ENCODE peak calls at places on chromosomes 6 and 20, in nine cellular contexts. N, F, K, Y, X, C, G, Q and V are unnamed samples.
A peak's percentile ranks its signal among the peaks of the same experiment; 100 is the strongest.

GRCh38 chr20:32635764-32636163 is 38.0 kb downstream of the C20orf203 start:
- DNase-seq in G (no peak), N (no peak), Q (no peak), Y (no peak), F (peak; percentile 23), C (no peak), X (no peak), K (no peak), V (peak; percentile 76)

GRCh38 chr6:148746363-148747144 is at the start of gene UST:
- DNase-seq in C (peak; percentile 87), G (peak; percentile 96), N (peak; percentile 97), K (peak; percentile 71), Q (peak; percentile 94), F (peak; percentile 89), X (peak; percentile 78), Y (peak; percentile 76), V (peak; percentile 81)

GRCh38 chr6:161041274-161041673 is 49.7 kb downstream of the MAP3K4 start:
- DNase-seq in C (no peak), K (no peak), F (no peak), X (no peak), G (no peak), Q (no peak), Y (no peak), N (no peak), V (no peak)

GRCh38 chr6:37182736-37183590 is 13.0 kb downstream of the PIM1 start:
- DNase-seq in C (peak; percentile 31), N (no peak), F (no peak), X (no peak), Q (no peak), K (no peak), G (no peak), Y (no peak), V (no peak)

GRCh38 chr6:122066200-122066599 is 333.3 kb upstream of the HSF2 start:
- DNase-seq in Q (no peak), K (no peak), F (no peak), C (no peak), X (no peak), Y (no peak), G (no peak), N (no peak), V (no peak)

GRCh38 chr6:40960784-40961430 is 78.1 kb downstream of the UNC5CL start:
- DNase-seq in Q (no peak), N (no peak), G (no peak), Y (no peak), F (no peak), X (no peak), C (no peak), K (no peak), V (no peak)

GRCh38 chr6:159456349-159456748 is 236.7 kb downstream of the SOD2 start:
- DNase-seq in C (no peak), F (no peak), G (no peak), Q (no peak), Y (no peak), N (no peak), X (no peak), K (no peak), V (no peak)

GRCh38 chr6:75755704-75756103 is 6.7 kb downstream of the MYO6 start:
- DNase-seq in Q (no peak), X (no peak), G (no peak), N (no peak), K (no peak), F (no peak), Y (no peak), C (no peak), V (no peak)

GRCh38 chr6:139156571-139156970 is 21.7 kb downstream of the HECA start:
- DNase-seq in Q (no peak), Y (no peak), K (no peak), N (no peak), X (no peak), F (no peak), C (no peak), G (no peak), V (no peak)

GRCh38 chr6:139037490-139037889 is 8.9 kb downstream of the ABRACL start:
- DNase-seq in C (no peak), X (no peak), F (peak; percentile 87), Y (no peak), N (peak; percentile 49), G (no peak), Q (no peak), K (no peak), V (no peak)

GRCh38 chr6:158358450-158359077 is 46.3 kb downstream of the TULP4 start:
- DNase-seq in Q (no peak), C (no peak), Y (no peak), K (peak; percentile 48), G (no peak), N (no peak), X (no peak), F (no peak), V (no peak)

DNA sequence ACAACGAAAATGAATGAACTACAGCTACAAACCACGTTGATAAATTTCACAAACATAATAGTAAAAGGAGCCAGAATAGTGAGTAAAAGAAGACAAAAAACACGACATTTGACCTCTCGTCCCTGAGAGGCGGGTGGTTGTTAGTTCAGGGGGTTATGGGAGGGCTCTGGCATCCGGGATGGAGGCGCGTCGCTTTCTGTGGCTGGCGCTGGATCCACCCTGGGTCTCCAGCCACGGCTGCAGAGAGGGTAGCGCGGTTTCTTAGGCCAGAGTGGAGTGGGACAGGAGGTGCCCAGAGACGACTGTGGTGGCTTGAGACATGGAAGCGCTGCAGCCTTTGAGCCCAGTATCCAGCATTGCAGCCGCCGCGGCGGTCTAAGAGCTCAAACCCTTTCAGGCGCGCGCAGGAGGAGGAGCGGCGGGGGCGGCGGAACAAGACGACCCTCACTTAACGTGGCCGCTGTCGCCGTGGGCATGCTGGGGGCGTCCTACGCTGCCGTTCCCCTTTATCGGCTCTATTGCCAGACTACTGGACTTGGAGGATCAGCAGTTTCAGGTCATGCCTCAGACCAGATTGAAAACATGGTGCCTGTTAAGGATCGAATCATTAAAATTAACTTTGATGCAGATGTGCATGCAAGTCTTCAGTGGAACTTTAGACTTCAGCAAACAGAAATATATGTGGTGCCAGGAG is 3.7 kb upstream of the ZSCAN23 start:
- DNase-seq in C (no peak), Y (no peak), F (no peak), N (peak; percentile 13), G (no peak), K (no peak), X (no peak), Q (peak; percentile 68), V (peak; percentile 9)
- H3K4me1 ChIP-seq in C (peaks cover 12% of the 10 kb centered on the region), Y (peaks cover 13% of the 10 kb centered on the region), F (no peaks in the 10 kb centered on the region), N (no peaks in the 10 kb centered on the region), G (peaks cover 14% of the 10 kb centered on the region), K (no peaks in the 10 kb centered on the region), X (no peaks in the 10 kb centered on the region), Q (peaks cover 3% of the 10 kb centered on the region), V (peaks cover 4% of the 10 kb centered on the region)

GRCh38 chr20:266213-266603 is 8.7 kb downstream of the DEFB132 start:
- DNase-seq in F (no peak), Y (no peak), C (no peak), G (no peak), Q (no peak), N (no peak), K (no peak), X (no peak), V (no peak)
- H3K4me1 ChIP-seq in F (peaks cover 3% of the 10 kb centered on the region), Y (peaks cover 14% of the 10 kb centered on the region), C (no peaks in the 10 kb centered on the region), G (peaks cover 10% of the 10 kb centered on the region), Q (peaks cover 4% of the 10 kb centered on the region), N (no peaks in the 10 kb centered on the region), K (no peaks in the 10 kb centered on the region), X (no peaks in the 10 kb centered on the region), V (peaks cover 6% of the 10 kb centered on the region)

DNA sequence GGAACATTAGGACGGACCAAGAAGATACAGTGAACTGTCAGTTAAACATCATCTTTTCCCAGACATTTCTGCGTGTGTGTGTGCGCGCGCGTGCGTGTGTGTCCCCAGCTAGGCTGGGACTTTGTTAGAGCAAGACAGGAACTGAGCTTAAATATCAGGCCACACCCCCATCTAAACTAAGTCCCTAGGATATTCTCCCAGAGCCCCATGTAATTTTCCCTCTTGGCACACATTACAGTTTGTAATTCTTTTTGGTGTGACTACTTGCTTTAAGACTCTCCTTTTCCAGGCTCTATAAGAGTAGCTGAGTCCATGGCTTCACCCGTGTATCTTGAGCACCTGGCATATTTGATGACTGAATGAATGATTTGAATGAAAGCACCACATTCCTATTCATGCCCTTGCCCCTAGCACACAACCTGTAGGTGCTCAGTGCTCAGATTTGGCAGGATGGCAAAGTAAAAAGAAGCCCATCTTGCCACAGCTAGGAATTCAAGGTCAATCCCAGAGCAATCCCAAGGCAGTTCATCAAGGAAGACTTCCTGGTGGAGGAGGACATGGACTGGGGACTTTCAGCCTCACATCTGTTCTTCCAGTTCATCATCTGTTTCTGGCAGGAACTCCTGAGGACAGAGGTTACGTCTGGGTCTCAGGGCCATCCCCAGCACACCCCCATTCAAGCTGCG is 69.2 kb downstream of the MRPL14 start:
- DNase-seq in N (peak; percentile 55), F (peak; percentile 69), K (no peak), G (no peak), X (no peak), Q (no peak), Y (no peak), C (no peak), V (no peak)
- H3K4me1 ChIP-seq in N (peaks cover 73% of the 10 kb centered on the region), F (peaks cover 74% of the 10 kb centered on the region), K (peaks cover 7% of the 10 kb centered on the region), G (peaks cover 54% of the 10 kb centered on the region), X (peaks cover 24% of the 10 kb centered on the region), Q (no peaks in the 10 kb centered on the region), Y (peaks cover 43% of the 10 kb centered on the region), C (peaks cover 65% of the 10 kb centered on the region), V (peaks cover 69% of the 10 kb centered on the region)

DNA sequence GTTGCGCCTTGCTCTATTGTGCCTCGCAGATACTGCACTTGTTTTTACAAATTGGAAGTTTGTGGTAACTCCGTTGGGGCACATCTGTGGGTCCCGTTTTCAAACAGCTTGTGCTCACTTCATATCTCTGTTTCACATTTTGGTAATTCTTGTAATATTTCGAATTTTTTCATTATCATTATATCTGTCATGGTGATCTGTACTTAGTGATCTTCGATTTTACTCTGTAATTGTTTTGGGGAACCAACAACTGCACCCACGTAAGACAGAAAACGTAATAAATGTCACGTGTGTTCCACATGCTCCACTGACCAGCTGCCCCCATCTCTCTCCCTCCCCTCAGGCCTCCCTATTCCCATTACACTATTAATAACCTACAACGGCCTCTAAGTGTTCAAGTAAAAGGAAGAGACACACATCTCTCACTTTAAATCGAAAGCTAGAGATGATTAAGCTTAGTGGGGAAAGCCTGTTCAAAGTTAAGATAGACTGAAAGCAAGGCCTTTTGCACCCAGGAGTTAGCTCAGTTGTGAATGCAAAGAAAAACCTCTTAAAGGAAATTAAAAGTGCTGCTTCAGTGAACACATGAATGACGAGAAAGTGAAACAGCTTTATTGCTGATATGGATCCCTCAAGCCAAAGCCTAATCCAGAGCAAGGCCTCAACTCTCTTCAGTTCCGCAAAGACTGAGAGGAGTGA is 26.9 kb downstream of the TTLL2 start:
- DNase-seq in N (no peak), Q (no peak), Y (no peak), F (no peak), K (no peak), X (no peak), G (no peak), C (no peak), V (no peak)
- H3K4me1 ChIP-seq in N (no peaks in the 10 kb centered on the region), Q (peaks cover 13% of the 10 kb centered on the region), Y (peaks cover 23% of the 10 kb centered on the region), F (peaks cover 10% of the 10 kb centered on the region), K (peaks cover 11% of the 10 kb centered on the region), X (no peaks in the 10 kb centered on the region), G (peaks cover 20% of the 10 kb centered on the region), C (peaks cover 11% of the 10 kb centered on the region), V (peaks cover 10% of the 10 kb centered on the region)

GRCh38 chr20:25479638-25480037 is 72.2 kb downstream of the GINS1 start:
- DNase-seq in N (no peak), X (no peak), Q (no peak), C (peak; percentile 10), F (no peak), Y (no peak), G (peak; percentile 59), K (no peak), V (no peak)
- H3K4me1 ChIP-seq in N (no peaks in the 10 kb centered on the region), X (no peaks in the 10 kb centered on the region), Q (no peaks in the 10 kb centered on the region), C (no peaks in the 10 kb centered on the region), F (peaks cover 1% of the 10 kb centered on the region), Y (no peaks in the 10 kb centered on the region), G (no peaks in the 10 kb centered on the region), K (no peaks in the 10 kb centered on the region), V (peaks cover 2% of the 10 kb centered on the region)